ENCODE peak calls at places on chromosomes 16 and 17, in four cellular contexts. M is HepG2, D is HCT116, Y is K562. U is an unnamed sample.
A peak's percentile ranks its signal among the peaks of the same experiment; 100 is the strongest.

GRCh38 chr17:19579867-19580565 is 46.4 kb downstream of the SLC47A1 start:
- DNase-seq in M (no peak), Y (no peak), D (no peak), U (no peak)

GRCh38 chr16:85437161-85438052 is 175.7 kb upstream of the GSE1 start:
- DNase-seq in M (no peak), D (no peak), Y (peak; percentile 74), U (no peak)

GRCh38 chr16:85975421-85976100 is 76.6 kb downstream of the IRF8 start:
- DNase-seq in Y (no peak), D (no peak), M (peak; percentile 14), U (no peak)

GRCh38 chr17:44961921-44962350 is 6.2 kb downstream of the C1QL1 start:
- DNase-seq in D (no peak), M (peak; percentile 49), Y (no peak), U (no peak)

GRCh38 chr16:80203821-80204220 is 337.0 kb upstream of the DYNLRB2 start:
- DNase-seq in Y (no peak), M (no peak), D (no peak), U (no peak)

GRCh38 chr17:29784661-29785060 is 145.4 kb downstream of the SSH2 start:
- DNase-seq in D (no peak), M (no peak), Y (no peak), U (no peak)

GRCh38 chr16:56888806-56889205 is 23.8 kb downstream of the SLC12A3 start:
- DNase-seq in M (no peak), Y (no peak), D (no peak), U (no peak)

GRCh38 chr16:12904041-12904671 is 2.8 kb downstream of the SHISA9 start:
- DNase-seq in Y (no peak), D (no peak), M (no peak), U (no peak)

GRCh38 chr16:67028555-67029248 is at the start of gene CBFB:
- DNase-seq in Y (peak; percentile 99), M (peak; percentile 90), D (peak; percentile 85), U (peak; percentile 35)

GRCh38 chr17:34980681-34981537 is 597 bp downstream of the LIG3 start:
- DNase-seq in M (peak; percentile 83), Y (peak; percentile 92), D (peak; percentile 56), U (no peak)

GRCh38 chr16:68744744-68745280 is 7.7 kb downstream of the CDH1 start:
- DNase-seq in D (peak; percentile 88), M (peak; percentile 97), Y (no peak), U (no peak)

GRCh38 chr16:9256196-9256595 is 164.8 kb downstream of the HAPSTR1 start:
- DNase-seq in D (peak; percentile 36), Y (peak; percentile 60), M (peak; percentile 66), U (no peak)

GRCh38 chr17:78787444-78787843 is 5.4 kb upstream of the CYTH1 start:
- DNase-seq in D (no peak), Y (peak; percentile 63), M (no peak), U (no peak)

GRCh38 chr17:66511125-66511524 is 208.7 kb downstream of the PRKCA start:
- DNase-seq in Y (no peak), M (no peak), D (no peak), U (no peak)

GRCh38 chr16:78240459-78241222 is 141.2 kb downstream of the WWOX start:
- DNase-seq in M (peak; percentile 93), D (no peak), Y (no peak), U (no peak)
- H3K27ac ChIP-seq in M (peak overlapping the region; percentile 11), D (no peak overlapping the region), Y (no peak overlapping the region), U (no peak overlapping the region)

GRCh38 chr16:73503093-73503492 is 455.2 kb upstream of the ZFHX3 start:
- DNase-seq in Y (no peak), D (no peak), M (no peak), U (no peak)

GRCh38 chr16:73504591-73504990 is 456.7 kb upstream of the ZFHX3 start:
- DNase-seq in D (no peak), M (no peak), Y (no peak), U (no peak)

GRCh38 chr16:73505178-73505968 is 457.4 kb upstream of the ZFHX3 start:
- DNase-seq in D (no peak), Y (no peak), M (no peak), U (no peak)

GRCh38 chr16:73510852-73511251 is 462.9 kb upstream of the ZFHX3 start:
- DNase-seq in M (no peak), Y (no peak), D (no peak), U (no peak)

GRCh38 chr16:73506568-73507056 is 458.7 kb upstream of the ZFHX3 start:
- DNase-seq in Y (no peak), D (no peak), M (no peak), U (no peak)
- TF ChIP-seq TCF7L2 in Y (no peak), D (no peak), M (no peak), U (no peak)

GRCh38 chr17:50636804-50637195 is 2.1 kb downstream of the ABCC3 start:
- DNase-seq in D (no peak), M (no peak), Y (no peak), U (no peak)
- H3K27ac ChIP-seq in D (peak overlapping the region; percentile 95), M (peak overlapping the region; percentile 73), Y (no peak overlapping the region), U (peak overlapping the region; percentile 100)

GRCh38 chr17:81489986-81490598 is 22.5 kb downstream of the ACTG1 start:
- DNase-seq in Y (no peak), M (no peak), D (no peak), U (no peak)

GRCh38 chr17:81487487-81488275 is 24.9 kb downstream of the ACTG1 start:
- DNase-seq in Y (peak; percentile 98), D (no peak), M (peak; percentile 58), U (no peak)

GRCh38 chr17:81488276-81488860 is 24.2 kb downstream of the ACTG1 start:
- DNase-seq in M (no peak), Y (no peak), D (no peak), U (no peak)

GRCh38 chr17:81490599-81490992 is 22.0 kb downstream of the ACTG1 start:
- DNase-seq in Y (no peak), M (no peak), D (no peak), U (no peak)

DNA sequence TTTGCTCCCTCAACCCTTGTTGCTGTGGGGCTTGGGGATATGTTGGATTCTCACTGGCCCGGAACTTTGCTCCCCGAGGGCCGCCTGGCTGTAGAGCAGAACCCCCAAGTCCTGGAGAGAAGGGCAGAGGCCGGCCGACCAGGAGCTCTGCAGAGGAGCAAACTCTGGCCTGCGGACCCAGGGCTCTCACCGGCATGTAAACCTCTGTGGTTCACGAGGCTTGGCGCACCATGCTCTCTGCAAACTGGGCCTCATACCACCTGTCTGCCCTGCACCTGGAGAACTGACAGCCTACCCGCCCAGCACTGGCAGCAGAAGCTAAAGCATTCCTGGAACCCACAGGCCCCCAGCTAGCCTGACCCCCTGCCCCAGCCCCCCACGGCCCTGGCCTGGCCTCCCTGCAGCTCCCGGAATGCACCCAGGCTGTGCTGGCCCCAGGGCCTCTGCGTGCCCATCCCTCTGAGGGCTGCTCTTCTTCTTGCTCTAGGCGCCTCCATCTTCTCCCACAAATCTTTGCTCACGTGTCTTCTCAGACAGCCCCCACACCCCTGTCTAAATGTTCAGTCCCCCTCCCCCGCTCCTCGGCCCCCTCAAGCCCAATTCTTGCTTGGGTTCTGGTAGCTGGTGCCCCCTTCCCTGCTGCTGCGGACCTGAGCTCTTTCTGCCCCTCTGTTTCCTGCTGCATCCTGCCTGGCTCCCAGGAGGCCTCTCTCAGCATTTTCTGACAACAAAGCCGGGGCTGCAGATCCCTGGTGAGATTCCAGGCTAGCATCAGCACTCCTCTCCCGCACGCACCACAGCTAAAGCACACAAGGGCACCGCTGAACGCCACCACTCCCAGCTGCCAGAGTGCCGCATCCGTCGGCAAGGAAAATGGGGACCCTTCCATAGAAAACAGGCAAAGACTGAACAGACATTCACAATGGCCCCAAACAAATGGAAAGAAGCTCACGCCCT is 23.3 kb downstream of the ACTG1 start:
- DNase-seq in M (no peak), Y (no peak), D (no peak), U (no peak)
- TF ChIP-seq TCF7L2 in M (no peak), Y (no peak), D (no peak), U (no peak)

GRCh38 chr16:64390102-64390501 is 731.8 kb downstream of the CDH11 start:
- DNase-seq in D (no peak), Y (no peak), M (no peak), U (no peak)
- H3K27ac ChIP-seq in D (no peak overlapping the region), Y (no peak overlapping the region), M (no peak overlapping the region), U (no peak overlapping the region)

GRCh38 chr16:87926246-87927194 is 9.8 kb downstream of the CA5A start:
- DNase-seq in M (no peak), D (no peak), Y (no peak), U (no peak)
- TF ChIP-seq TCF7L2 in M (no peak), D (no peak), Y (no peak), U (no peak)